ENCODE peak calls at places on chromosomes 11 and 22, in seven cellular contexts. One of them, this sample, is unnamed.

GRCh38 chr11:76158394-76159302 is 47.7 kb downstream of the WNT11 start:
- DNase-seq in GM12878: no peak
- DNase-seq in heart left ventricle: no peak
- DNase-seq in vagina: no peak
- DNase-seq in lower leg skin: no peak
- DNase-seq in sigmoid colon: no peak
- DNase-seq in A549: no peak
- DNase-seq in this sample: no peak

GRCh38 chr11:69388661-69389060 is 92.8 kb upstream of the LINC01488 start:
- DNase-seq in GM12878: no peak
- DNase-seq in heart left ventricle: no peak
- DNase-seq in vagina: no peak
- DNase-seq in lower leg skin: no peak
- DNase-seq in sigmoid colon: no peak
- DNase-seq in A549: no peak
- DNase-seq in this sample: no peak

GRCh38 chr11:47494996-47495855 is 46.3 kb upstream of the RAPSN start:
- DNase-seq in GM12878: no peak
- DNase-seq in heart left ventricle: no peak
- DNase-seq in vagina: no peak
- DNase-seq in lower leg skin: no peak
- DNase-seq in sigmoid colon: no peak
- DNase-seq in A549: no peak
- DNase-seq in this sample: no peak

GRCh38 chr22:21688341-21688705 is 22.5 kb downstream of the PPIL2 start:
- DNase-seq in GM12878: no peak
- DNase-seq in heart left ventricle: no peak
- DNase-seq in vagina: no peak
- DNase-seq in lower leg skin: no peak
- DNase-seq in sigmoid colon: no peak
- DNase-seq in A549: no peak
- DNase-seq in this sample: no peak

GRCh38 chr11:70423523-70424505 is 25.5 kb downstream of the CTTN start:
- DNase-seq in GM12878: peak
- DNase-seq in heart left ventricle: no peak
- DNase-seq in vagina: no peak
- DNase-seq in lower leg skin: no peak
- DNase-seq in sigmoid colon: no peak
- DNase-seq in A549: no peak
- DNase-seq in this sample: no peak

GRCh38 chr11:61699737-61700160 is 19.6 kb downstream of the DAGLA start:
- DNase-seq in GM12878: no peak
- DNase-seq in heart left ventricle: peak
- DNase-seq in vagina: no peak
- DNase-seq in lower leg skin: no peak
- DNase-seq in sigmoid colon: peak
- DNase-seq in A549: no peak
- DNase-seq in this sample: no peak

GRCh38 chr11:68009391-68010000 is 631 bp upstream of the ALDH3B1 start:
- DNase-seq in GM12878: no peak
- DNase-seq in heart left ventricle: no peak
- DNase-seq in vagina: no peak
- DNase-seq in lower leg skin: no peak
- DNase-seq in sigmoid colon: no peak
- DNase-seq in A549: no peak
- DNase-seq in this sample: no peak

GRCh38 chr11:124172076-124172475 is 11.1 kb upstream of the OR10D3 start:
- DNase-seq in GM12878: no peak
- DNase-seq in heart left ventricle: no peak
- DNase-seq in vagina: no peak
- DNase-seq in lower leg skin: no peak
- DNase-seq in sigmoid colon: no peak
- DNase-seq in A549: no peak
- DNase-seq in this sample: no peak

GRCh38 chr11:112128483-112129121 is 35.3 kb downstream of the IL18 start:
- DNase-seq in GM12878: no peak
- DNase-seq in heart left ventricle: peak
- DNase-seq in vagina: no peak
- DNase-seq in lower leg skin: peak
- DNase-seq in sigmoid colon: peak
- DNase-seq in A549: peak
- DNase-seq in this sample: peak

GRCh38 chr11:84292955-84293354 is 1006.8 kb upstream of the CCDC90B start:
- DNase-seq in GM12878: no peak
- DNase-seq in heart left ventricle: no peak
- DNase-seq in vagina: no peak
- DNase-seq in lower leg skin: no peak
- DNase-seq in sigmoid colon: no peak
- DNase-seq in A549: no peak
- DNase-seq in this sample: no peak

GRCh38 chr11:57071829-57072228 is 83.1 kb downstream of the OR5AK2 start:
- DNase-seq in GM12878: no peak
- DNase-seq in heart left ventricle: no peak
- DNase-seq in vagina: no peak
- DNase-seq in lower leg skin: no peak
- DNase-seq in sigmoid colon: no peak
- DNase-seq in A549: no peak
- DNase-seq in this sample: no peak

GRCh38 chr11:69000391-69000790 is 12.7 kb downstream of the MRGPRF start:
- DNase-seq in GM12878: no peak
- DNase-seq in heart left ventricle: no peak
- DNase-seq in vagina: no peak
- DNase-seq in lower leg skin: peak
- DNase-seq in sigmoid colon: no peak
- DNase-seq in A549: no peak
- DNase-seq in this sample: no peak

GRCh38 chr11:83583953-83584352 is 297.8 kb upstream of the CCDC90B start:
- DNase-seq in GM12878: peak
- DNase-seq in heart left ventricle: no peak
- DNase-seq in vagina: no peak
- DNase-seq in lower leg skin: no peak
- DNase-seq in sigmoid colon: no peak
- DNase-seq in A549: no peak
- DNase-seq in this sample: no peak

GRCh38 chr11:119339581-119340334 is 925 bp downstream of the C1QTNF5 start:
- DNase-seq in GM12878: no peak
- DNase-seq in heart left ventricle: peak
- DNase-seq in vagina: no peak
- DNase-seq in lower leg skin: no peak
- DNase-seq in sigmoid colon: peak
- DNase-seq in A549: no peak
- DNase-seq in this sample: no peak

GRCh38 chr22:38069372-38070249 is 12.4 kb downstream of the PICK1 start:
- DNase-seq in GM12878: no peak
- DNase-seq in heart left ventricle: peak
- DNase-seq in vagina: no peak
- DNase-seq in lower leg skin: no peak
- DNase-seq in sigmoid colon: peak
- DNase-seq in A549: no peak
- DNase-seq in this sample: peak

GRCh38 chr11:97888641-97889040 is 1132.1 kb upstream of the CNTN5 start:
- DNase-seq in GM12878: no peak
- DNase-seq in heart left ventricle: no peak
- DNase-seq in vagina: no peak
- DNase-seq in lower leg skin: no peak
- DNase-seq in sigmoid colon: no peak
- DNase-seq in A549: no peak
- DNase-seq in this sample: no peak

GRCh38 chr11:97880209-97880608 is 1140.5 kb upstream of the CNTN5 start:
- DNase-seq in GM12878: no peak
- DNase-seq in heart left ventricle: no peak
- DNase-seq in vagina: no peak
- DNase-seq in lower leg skin: no peak
- DNase-seq in sigmoid colon: no peak
- DNase-seq in A549: no peak
- DNase-seq in this sample: no peak

DNA sequence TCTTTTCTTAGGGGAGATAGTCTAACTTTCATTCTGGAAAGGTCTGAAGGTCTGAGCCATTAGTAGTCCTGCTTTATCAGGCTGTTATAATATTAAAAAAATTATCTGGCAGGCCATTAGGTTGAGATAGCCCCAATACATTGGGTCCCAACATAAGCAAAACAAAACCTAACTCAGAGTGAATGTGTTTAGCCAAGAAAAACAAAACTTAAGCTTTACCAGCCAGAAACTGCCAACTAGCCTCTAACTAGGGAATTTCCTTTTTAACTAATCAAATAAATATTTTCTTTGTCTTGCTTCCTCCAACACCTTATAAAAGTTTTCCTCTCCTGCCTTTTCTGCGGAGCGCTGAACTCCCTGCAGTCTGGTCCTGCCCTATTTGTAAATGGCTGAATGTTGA is 1137.7 kb upstream of the CNTN5 start:
- DNase-seq in GM12878: no peak
- DNase-seq in heart left ventricle: no peak
- DNase-seq in vagina: no peak
- DNase-seq in lower leg skin: no peak
- DNase-seq in sigmoid colon: no peak
- DNase-seq in A549: no peak
- DNase-seq in this sample: no peak
- TF ChIP-seq CTCF in GM12878: no peak
- TF ChIP-seq CTCF in heart left ventricle: no peak
- TF ChIP-seq CTCF in vagina: no peak
- TF ChIP-seq CTCF in lower leg skin: no peak
- TF ChIP-seq CTCF in sigmoid colon: no peak
- TF ChIP-seq CTCF in A549: no peak
- TF ChIP-seq CTCF in this sample: no peak

GRCh38 chr11:64320556-64320955 is 2.6 kb downstream of the PRDX5 start:
- DNase-seq in GM12878: no peak
- DNase-seq in heart left ventricle: no peak
- DNase-seq in vagina: peak
- DNase-seq in lower leg skin: no peak
- DNase-seq in sigmoid colon: no peak
- DNase-seq in A549: no peak
- DNase-seq in this sample: no peak

GRCh38 chr11:64322925-64323260 is 5.0 kb downstream of the PRDX5 start:
- DNase-seq in GM12878: no peak
- DNase-seq in heart left ventricle: no peak
- DNase-seq in vagina: no peak
- DNase-seq in lower leg skin: no peak
- DNase-seq in sigmoid colon: no peak
- DNase-seq in A549: no peak
- DNase-seq in this sample: no peak

GRCh38 chr11:64321026-64321425 is 3.1 kb downstream of the PRDX5 start:
- DNase-seq in GM12878: no peak
- DNase-seq in heart left ventricle: no peak
- DNase-seq in vagina: peak
- DNase-seq in lower leg skin: no peak
- DNase-seq in sigmoid colon: no peak
- DNase-seq in A549: no peak
- DNase-seq in this sample: no peak

GRCh38 chr11:64323373-64323772 is 5.5 kb downstream of the PRDX5 start:
- DNase-seq in GM12878: no peak
- DNase-seq in heart left ventricle: no peak
- DNase-seq in vagina: peak
- DNase-seq in lower leg skin: no peak
- DNase-seq in sigmoid colon: no peak
- DNase-seq in A549: no peak
- DNase-seq in this sample: no peak

GRCh38 chr11:64321533-64321932 is 3.6 kb downstream of the PRDX5 start:
- DNase-seq in GM12878: no peak
- DNase-seq in heart left ventricle: no peak
- DNase-seq in vagina: peak
- DNase-seq in lower leg skin: no peak
- DNase-seq in sigmoid colon: no peak
- DNase-seq in A549: no peak
- DNase-seq in this sample: no peak
- TF ChIP-seq POLR2A in GM12878: no peak
- TF ChIP-seq POLR2A in heart left ventricle: no peak
- TF ChIP-seq POLR2A in vagina: no peak
- TF ChIP-seq POLR2A in lower leg skin: no peak
- TF ChIP-seq POLR2A in sigmoid colon: no peak
- TF ChIP-seq POLR2A in A549: no peak
- TF ChIP-seq POLR2A in this sample: no peak

DNA sequence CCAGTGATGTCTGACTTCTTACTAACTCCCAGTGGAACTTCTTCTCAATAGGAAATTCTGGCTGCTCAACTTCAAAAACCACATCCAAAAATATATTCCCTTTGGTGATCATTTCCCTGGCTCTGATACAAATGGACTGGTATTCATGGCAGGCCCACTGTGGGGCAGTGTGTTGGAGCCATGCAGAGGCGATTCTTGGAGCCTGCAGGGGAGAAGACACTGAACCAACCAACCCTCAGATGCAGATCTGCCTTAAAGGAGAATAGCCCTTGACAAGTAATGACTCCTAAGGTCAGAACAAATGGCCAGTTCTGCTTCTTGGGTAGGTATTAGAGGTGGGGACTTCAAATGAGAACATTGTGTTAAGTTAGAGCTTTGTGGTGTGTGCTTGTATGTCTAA is 12.2 kb downstream of the OR4D9 start:
- DNase-seq in GM12878: no peak
- DNase-seq in heart left ventricle: no peak
- DNase-seq in vagina: no peak
- DNase-seq in lower leg skin: no peak
- DNase-seq in sigmoid colon: no peak
- DNase-seq in A549: no peak
- DNase-seq in this sample: no peak
- TF ChIP-seq CTCF in GM12878: no peak
- TF ChIP-seq CTCF in heart left ventricle: no peak
- TF ChIP-seq CTCF in vagina: no peak
- TF ChIP-seq CTCF in lower leg skin: no peak
- TF ChIP-seq CTCF in sigmoid colon: no peak
- TF ChIP-seq CTCF in A549: no peak
- TF ChIP-seq CTCF in this sample: no peak

GRCh38 chr22:28801845-28802594 is 1.7 kb upstream of the XBP1 start:
- DNase-seq in GM12878: no peak
- DNase-seq in heart left ventricle: no peak
- DNase-seq in vagina: no peak
- DNase-seq in lower leg skin: no peak
- DNase-seq in sigmoid colon: no peak
- DNase-seq in A549: no peak
- DNase-seq in this sample: no peak
- TF ChIP-seq POLR2A in GM12878: peak
- TF ChIP-seq POLR2A in heart left ventricle: no peak
- TF ChIP-seq POLR2A in vagina: no peak
- TF ChIP-seq POLR2A in lower leg skin: no peak
- TF ChIP-seq POLR2A in sigmoid colon: no peak
- TF ChIP-seq POLR2A in A549: no peak
- TF ChIP-seq POLR2A in this sample: no peak

GRCh38 chr11:14554959-14555358 is 34.8 kb upstream of the PSMA1 start:
- DNase-seq in GM12878: no peak
- DNase-seq in heart left ventricle: peak
- DNase-seq in vagina: no peak
- DNase-seq in lower leg skin: no peak
- DNase-seq in sigmoid colon: no peak
- DNase-seq in A549: no peak
- DNase-seq in this sample: peak
- TF ChIP-seq CTCF in GM12878: no peak
- TF ChIP-seq CTCF in heart left ventricle: no peak
- TF ChIP-seq CTCF in vagina: no peak
- TF ChIP-seq CTCF in lower leg skin: no peak
- TF ChIP-seq CTCF in sigmoid colon: no peak
- TF ChIP-seq CTCF in A549: no peak
- TF ChIP-seq CTCF in this sample: no peak

GRCh38 chr22:17777005-17777716 is 2.9 kb upstream of the BID start:
- DNase-seq in GM12878: peak
- DNase-seq in heart left ventricle: peak
- DNase-seq in vagina: no peak
- DNase-seq in lower leg skin: no peak
- DNase-seq in sigmoid colon: peak
- DNase-seq in A549: no peak
- DNase-seq in this sample: no peak
- TF ChIP-seq POLR2A in GM12878: peak
- TF ChIP-seq POLR2A in heart left ventricle: no peak
- TF ChIP-seq POLR2A in vagina: no peak
- TF ChIP-seq POLR2A in lower leg skin: no peak
- TF ChIP-seq POLR2A in sigmoid colon: no peak
- TF ChIP-seq POLR2A in A549: no peak
- TF ChIP-seq POLR2A in this sample: no peak

This sample was measured in gastrocnemius medialis.